ENCODE peak calls at places on chromosomes 5 and 9, in nine cellular contexts. O, E, Y, N, T, S, F, U and A are unnamed samples.

GRCh38 chr5:52983731-52984620 is 5.2 kb upstream of the ITGA2 start:
- DNase-seq in U (no peak), S (peak; percentile 31), E (no peak), Y (no peak), T (no peak), O (no peak), N (no peak), F (no peak), A (no peak)

GRCh38 chr9:106970219-106970975 is 107.4 kb downstream of the ZNF462 start:
- DNase-seq in T (no peak), O (no peak), F (no peak), Y (no peak), N (no peak), S (no peak), U (no peak), E (no peak), A (no peak)

GRCh38 chr5:81717221-81717620 is 33.7 kb downstream of the SSBP2 start:
- DNase-seq in F (no peak), S (no peak), N (no peak), T (no peak), E (no peak), U (no peak), Y (no peak), O (no peak), A (no peak)

GRCh38 chr9:110248361-110248760 is 7.9 kb downstream of the TXN start:
- DNase-seq in T (no peak), N (no peak), U (no peak), F (no peak), Y (no peak), S (no peak), O (no peak), E (no peak), A (no peak)

GRCh38 chr9:34644766-34645314 is 1.6 kb upstream of the GALT start:
- DNase-seq in Y (no peak), U (no peak), S (no peak), O (no peak), N (no peak), F (no peak), T (no peak), E (no peak), A (no peak)

GRCh38 chr9:35555246-35555701 is 49.8 kb upstream of the TESK1 start:
- DNase-seq in E (no peak), N (no peak), Y (no peak), U (no peak), T (no peak), O (no peak), S (no peak), F (no peak), A (no peak)

GRCh38 chr9:137275937-137276756 is 1.4 kb upstream of the TOR4A start:
- DNase-seq in E (no peak), Y (no peak), F (no peak), T (peak; percentile 62), U (no peak), N (no peak), O (no peak), S (no peak), A (no peak)

GRCh38 chr5:2158767-2159166 is 276.0 kb upstream of the IRX4 start:
- DNase-seq in T (no peak), U (no peak), N (no peak), F (no peak), Y (no peak), O (no peak), S (no peak), E (no peak), A (no peak)

GRCh38 chr5:81207009-81207408 is 26.1 kb upstream of the CKMT2 start:
- DNase-seq in O (no peak), F (no peak), N (no peak), U (peak; percentile 17), Y (no peak), S (no peak), E (no peak), T (no peak), A (no peak)

GRCh38 chr9:120452631-120453030 is 127.3 kb downstream of the CDK5RAP2 start:
- DNase-seq in S (no peak), O (no peak), F (no peak), E (no peak), U (no peak), N (no peak), Y (no peak), T (no peak), A (no peak)

GRCh38 chr5:97102010-97102470 is 40.4 kb downstream of the LIX1 start:
- DNase-seq in F (no peak), N (no peak), E (no peak), Y (no peak), U (no peak), S (no peak), T (no peak), O (no peak), A (peak; percentile 5)

GRCh38 chr9:123415593-123415930 is 59.6 kb downstream of the CRB2 start:
- DNase-seq in T (no peak), N (no peak), O (no peak), E (no peak), U (no peak), S (no peak), Y (no peak), F (no peak), A (no peak)

GRCh38 chr9:80784647-80785046 is 904.7 kb downstream of the TLE1 start:
- DNase-seq in O (no peak), T (no peak), N (no peak), F (no peak), Y (no peak), E (no peak), S (no peak), U (no peak), A (no peak)

DNA sequence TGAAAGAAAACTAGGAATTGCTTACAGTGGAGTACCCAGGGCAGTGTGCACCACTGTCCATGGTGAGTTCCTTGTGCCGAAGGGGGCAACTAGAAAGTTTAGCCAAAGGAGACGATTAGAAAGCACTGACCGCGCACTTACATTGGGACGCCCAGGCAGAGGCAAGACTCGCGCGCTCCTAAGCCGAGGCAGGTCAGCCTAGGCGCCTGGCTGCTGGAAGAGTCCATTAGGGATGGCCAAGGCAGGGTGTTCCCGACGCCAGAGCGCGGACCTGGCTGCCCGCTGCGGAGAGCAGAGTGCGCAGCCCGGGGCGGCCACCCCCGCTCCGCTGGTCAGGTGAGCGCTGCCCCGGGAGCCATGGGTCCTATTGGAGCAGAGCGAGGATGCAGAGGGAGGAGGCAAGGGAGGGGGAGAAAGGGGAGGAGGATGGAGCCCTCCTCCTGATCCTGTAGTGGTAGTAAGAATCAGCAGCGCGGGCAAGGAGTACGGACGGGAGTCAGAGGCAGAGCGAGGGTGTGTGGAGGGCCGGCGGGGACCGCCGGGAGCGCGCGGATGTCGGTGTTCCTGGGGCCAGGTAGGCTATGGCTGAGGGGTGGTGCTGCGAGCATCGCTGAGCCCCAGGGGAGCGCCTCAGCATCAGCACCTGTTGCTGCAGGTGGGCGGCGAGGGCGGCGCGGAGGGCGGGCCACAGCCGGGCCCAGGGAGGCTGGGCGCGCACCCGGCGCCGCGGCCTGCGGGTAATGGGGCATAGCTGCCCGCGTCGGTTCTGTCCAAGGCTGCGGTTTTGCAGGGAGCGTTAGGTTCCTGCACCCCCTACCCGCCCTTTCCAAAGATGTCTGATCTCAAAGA is at the start of gene ADGRV1:
- DNase-seq in O (peak; percentile 96), Y (peak; percentile 89), N (no peak), E (peak; percentile 77), S (peak; percentile 86), T (no peak), U (peak; percentile 75), F (peak; percentile 5), A (peak; percentile 93)
- TF ChIP-seq POLR2AphosphoS5 in O (peak; percentile 18), Y (peak; percentile 42), N (no peak), E (peak; percentile 46), S (peak; percentile 59), T (no peak), U (peak; percentile 12), F (no peak), A (peak; percentile 13)

DNA sequence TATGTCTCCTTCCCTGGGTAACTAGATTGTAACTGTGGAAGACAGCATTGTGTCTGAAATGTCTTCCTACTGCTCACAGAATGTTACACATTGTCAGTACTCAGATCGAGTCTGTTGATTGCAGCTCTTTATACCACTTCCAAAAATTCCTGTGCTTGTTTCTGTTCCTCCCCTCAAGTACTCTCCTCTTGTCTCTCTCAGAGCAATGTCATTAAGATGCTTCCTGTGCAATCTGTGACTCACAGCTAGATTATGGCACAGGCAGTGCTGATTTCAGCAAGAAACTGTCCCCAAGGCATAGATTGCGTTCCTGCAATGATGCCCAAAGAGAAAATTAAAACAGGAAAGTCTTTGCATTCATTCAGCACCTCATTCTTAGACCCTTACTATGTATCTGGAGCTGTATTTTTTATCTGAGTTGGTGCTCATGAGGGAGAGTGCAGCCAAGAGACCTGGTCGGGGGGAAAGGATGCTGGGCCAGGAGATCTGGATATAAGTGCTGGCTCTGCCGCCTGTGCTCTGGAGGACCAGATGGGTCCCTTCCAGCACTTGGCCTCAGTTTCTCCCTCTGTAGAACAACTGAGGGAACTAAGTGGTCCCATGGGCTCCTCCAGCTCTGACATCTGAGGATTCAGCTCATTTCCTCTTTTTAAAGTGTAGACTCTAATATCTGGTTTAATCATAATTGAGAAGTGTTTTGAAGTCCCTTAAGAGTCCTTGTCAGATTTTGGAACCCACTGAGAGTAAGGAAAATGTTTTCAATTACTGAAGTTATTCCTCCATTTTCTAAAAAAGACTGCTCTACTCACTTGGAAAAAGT is 40.8 kb upstream of the GNPDA1 start:
- DNase-seq in S (peak; percentile 27), E (no peak), U (no peak), T (no peak), O (no peak), Y (no peak), N (no peak), F (no peak), A (no peak)
- TF ChIP-seq POLR2AphosphoS5 in S (no peak), E (no peak), U (no peak), T (peak; percentile 28), O (no peak), Y (no peak), N (no peak), F (no peak), A (no peak)

GRCh38 chr5:144196612-144197011 is 25.9 kb downstream of the KCTD16 start:
- DNase-seq in N (no peak), Y (no peak), E (no peak), F (no peak), O (peak; percentile 25), T (no peak), S (no peak), U (no peak), A (no peak)
- TF ChIP-seq POLR2AphosphoS5 in N (no peak), Y (no peak), E (no peak), F (no peak), O (no peak), T (no peak), S (no peak), U (no peak), A (no peak)

GRCh38 chr5:112006721-112007120 is 249.7 kb upstream of the NREP start:
- DNase-seq in Y (no peak), O (no peak), T (no peak), S (no peak), N (no peak), U (no peak), F (no peak), E (no peak), A (no peak)
- TF ChIP-seq POLR2AphosphoS5 in Y (no peak), O (no peak), T (no peak), S (no peak), N (no peak), U (no peak), F (no peak), E (no peak), A (no peak)

GRCh38 chr5:172910828-172911627 is 48.2 kb upstream of the RPL26L1 start:
- DNase-seq in U (no peak), O (peak; percentile 75), F (peak; percentile 41), T (peak; percentile 95), N (no peak), E (peak; percentile 55), S (peak; percentile 21), Y (peak; percentile 67), A (peak; percentile 85)
- TF ChIP-seq POLR2AphosphoS5 in U (no peak), O (no peak), F (no peak), T (peak; percentile 28), N (no peak), E (no peak), S (no peak), Y (peak; percentile 35), A (peak; percentile 93)